ENCODE peak calls at places on chromosomes 2 and 18, in five cellular contexts. One of them, this sample, is unnamed.
A peak's percentile ranks its signal among the peaks of the same experiment; 100 is the strongest.

GRCh38 chr2:227191367-227191766 is 26.9 kb downstream of the COL4A3 start:
- DNase-seq in natural killer cell: no peak
- DNase-seq in right cardiac atrium: no peak
- DNase-seq in SW 1271: no peak
- DNase-seq in mucosa of descending colon: no peak
- DNase-seq in this sample: no peak

GRCh38 chr2:47867205-47867604 is 39.1 kb downstream of the FBXO11 start:
- DNase-seq in natural killer cell: no peak
- DNase-seq in right cardiac atrium: no peak
- DNase-seq in SW 1271: peak; percentile 64
- DNase-seq in mucosa of descending colon: no peak
- DNase-seq in this sample: no peak

GRCh38 chr2:231683292-231683898 is 24.9 kb upstream of the PTMA start:
- DNase-seq in natural killer cell: no peak
- DNase-seq in right cardiac atrium: no peak
- DNase-seq in SW 1271: no peak
- DNase-seq in mucosa of descending colon: no peak
- DNase-seq in this sample: no peak

GRCh38 chr18:45755936-45756335 is 32.0 kb downstream of the SLC14A1 start:
- DNase-seq in natural killer cell: no peak
- DNase-seq in right cardiac atrium: no peak
- DNase-seq in SW 1271: no peak
- DNase-seq in mucosa of descending colon: peak; percentile 23
- DNase-seq in this sample: no peak

GRCh38 chr2:238727585-238728321 is 120.1 kb upstream of the TWIST2 start:
- DNase-seq in natural killer cell: no peak
- DNase-seq in right cardiac atrium: peak; percentile 86
- DNase-seq in SW 1271: no peak
- DNase-seq in mucosa of descending colon: no peak
- DNase-seq in this sample: no peak

GRCh38 chr2:18404141-18404540 is 156.3 kb downstream of the RDH14 start:
- DNase-seq in natural killer cell: no peak
- DNase-seq in right cardiac atrium: no peak
- DNase-seq in SW 1271: no peak
- DNase-seq in mucosa of descending colon: no peak
- DNase-seq in this sample: no peak

GRCh38 chr18:75752864-75753263 is 325.4 kb upstream of the SMIM21 start:
- DNase-seq in natural killer cell: no peak
- DNase-seq in right cardiac atrium: no peak
- DNase-seq in SW 1271: no peak
- DNase-seq in mucosa of descending colon: no peak
- DNase-seq in this sample: no peak

GRCh38 chr2:233082934-233083755 is 23.0 kb downstream of the INPP5D start:
- DNase-seq in natural killer cell: no peak
- DNase-seq in right cardiac atrium: no peak
- DNase-seq in SW 1271: no peak
- DNase-seq in mucosa of descending colon: no peak
- DNase-seq in this sample: no peak

GRCh38 chr2:240655931-240656886 is 26.5 kb downstream of the AQP12B start:
- DNase-seq in natural killer cell: no peak
- DNase-seq in right cardiac atrium: peak; percentile 18
- DNase-seq in SW 1271: no peak
- DNase-seq in mucosa of descending colon: peak; percentile 24
- DNase-seq in this sample: no peak

GRCh38 chr2:126858436-126858835 is 40.3 kb upstream of the TEX51 start:
- DNase-seq in natural killer cell: no peak
- DNase-seq in right cardiac atrium: no peak
- DNase-seq in SW 1271: no peak
- DNase-seq in mucosa of descending colon: no peak
- DNase-seq in this sample: no peak

GRCh38 chr2:98815795-98816194 is 84.9 kb upstream of the MGAT4A start:
- DNase-seq in natural killer cell: no peak
- DNase-seq in right cardiac atrium: no peak
- DNase-seq in SW 1271: no peak
- DNase-seq in mucosa of descending colon: no peak
- DNase-seq in this sample: no peak

GRCh38 chr2:241797441-241798080 is 11.4 kb upstream of the NEU4 start:
- DNase-seq in natural killer cell: no peak
- DNase-seq in right cardiac atrium: peak; percentile 35
- DNase-seq in SW 1271: no peak
- DNase-seq in mucosa of descending colon: peak; percentile 68
- DNase-seq in this sample: no peak

GRCh38 chr2:65417509-65418085 is 14.8 kb downstream of the SPRED2 start:
- DNase-seq in natural killer cell: no peak
- DNase-seq in right cardiac atrium: no peak
- DNase-seq in SW 1271: no peak
- DNase-seq in mucosa of descending colon: no peak
- DNase-seq in this sample: no peak

GRCh38 chr2:101108357-101108756 is 42.8 kb downstream of the TBC1D8 start:
- DNase-seq in natural killer cell: no peak
- DNase-seq in right cardiac atrium: no peak
- DNase-seq in SW 1271: no peak
- DNase-seq in mucosa of descending colon: no peak
- DNase-seq in this sample: no peak